ENCODE peak calls at places on chromosome 5, in ten cellular contexts. One of them, this sample, is unnamed.

GRCh38 chr5:80082731-80083114 is 47.6 kb downstream of the THBS4 start:
- DNase-seq in glutamatergic neuron: peak
- DNase-seq in fibroblast of lung: peak
- DNase-seq in neural crest cell: peak
- DNase-seq in cardiac muscle cell: peak
- DNase-seq in colonic mucosa: peak
- DNase-seq in natural killer cell: no peak
- DNase-seq in spleen: peak
- DNase-seq in AG09309: peak
- DNase-seq in WERI-Rb-1: peak
- DNase-seq in this sample: peak

GRCh38 chr5:91146221-91146620 is 236.9 kb downstream of the ARRDC3 start:
- DNase-seq in colonic mucosa: no peak
- DNase-seq in fibroblast of lung: no peak
- DNase-seq in AG09309: no peak
- DNase-seq in natural killer cell: no peak
- DNase-seq in glutamatergic neuron: no peak
- DNase-seq in spleen: no peak
- DNase-seq in neural crest cell: no peak
- DNase-seq in cardiac muscle cell: no peak
- DNase-seq in WERI-Rb-1: no peak
- DNase-seq in this sample: no peak

GRCh38 chr5:124605516-124605915 is 140.9 kb downstream of the ZNF608 start:
- DNase-seq in cardiac muscle cell: no peak
- DNase-seq in WERI-Rb-1: no peak
- DNase-seq in neural crest cell: no peak
- DNase-seq in fibroblast of lung: peak
- DNase-seq in AG09309: no peak
- DNase-seq in colonic mucosa: no peak
- DNase-seq in natural killer cell: no peak
- DNase-seq in glutamatergic neuron: no peak
- DNase-seq in spleen: no peak
- DNase-seq in this sample: no peak

GRCh38 chr5:34700078-34700452 is 43.9 kb downstream of the RAI14 start:
- DNase-seq in glutamatergic neuron: no peak
- DNase-seq in colonic mucosa: no peak
- DNase-seq in cardiac muscle cell: no peak
- DNase-seq in WERI-Rb-1: no peak
- DNase-seq in AG09309: no peak
- DNase-seq in natural killer cell: no peak
- DNase-seq in spleen: no peak
- DNase-seq in fibroblast of lung: no peak
- DNase-seq in neural crest cell: no peak
- DNase-seq in this sample: no peak

GRCh38 chr5:130063603-130064002 is 159.3 kb downstream of the CHSY3 start:
- DNase-seq in natural killer cell: no peak
- DNase-seq in glutamatergic neuron: no peak
- DNase-seq in colonic mucosa: no peak
- DNase-seq in neural crest cell: no peak
- DNase-seq in spleen: no peak
- DNase-seq in AG09309: no peak
- DNase-seq in fibroblast of lung: no peak
- DNase-seq in WERI-Rb-1: no peak
- DNase-seq in cardiac muscle cell: no peak
- DNase-seq in this sample: no peak

GRCh38 chr5:67561145-67561932 is 364.7 kb upstream of the CD180 start:
- DNase-seq in cardiac muscle cell: no peak
- DNase-seq in AG09309: no peak
- DNase-seq in spleen: no peak
- DNase-seq in WERI-Rb-1: no peak
- DNase-seq in fibroblast of lung: peak
- DNase-seq in natural killer cell: no peak
- DNase-seq in colonic mucosa: no peak
- DNase-seq in neural crest cell: no peak
- DNase-seq in glutamatergic neuron: no peak
- DNase-seq in this sample: no peak

GRCh38 chr5:9198399-9198798 is 347.5 kb downstream of the SEMA5A start:
- DNase-seq in fibroblast of lung: peak
- DNase-seq in spleen: no peak
- DNase-seq in AG09309: no peak
- DNase-seq in natural killer cell: no peak
- DNase-seq in WERI-Rb-1: no peak
- DNase-seq in glutamatergic neuron: no peak
- DNase-seq in colonic mucosa: no peak
- DNase-seq in neural crest cell: no peak
- DNase-seq in cardiac muscle cell: peak
- DNase-seq in this sample: no peak

GRCh38 chr5:122515709-122516431 is 203.8 kb downstream of the SNCAIP start:
- DNase-seq in colonic mucosa: no peak
- DNase-seq in cardiac muscle cell: peak
- DNase-seq in AG09309: peak
- DNase-seq in neural crest cell: peak
- DNase-seq in fibroblast of lung: peak
- DNase-seq in natural killer cell: no peak
- DNase-seq in spleen: no peak
- DNase-seq in glutamatergic neuron: peak
- DNase-seq in WERI-Rb-1: peak
- DNase-seq in this sample: peak

DNA sequence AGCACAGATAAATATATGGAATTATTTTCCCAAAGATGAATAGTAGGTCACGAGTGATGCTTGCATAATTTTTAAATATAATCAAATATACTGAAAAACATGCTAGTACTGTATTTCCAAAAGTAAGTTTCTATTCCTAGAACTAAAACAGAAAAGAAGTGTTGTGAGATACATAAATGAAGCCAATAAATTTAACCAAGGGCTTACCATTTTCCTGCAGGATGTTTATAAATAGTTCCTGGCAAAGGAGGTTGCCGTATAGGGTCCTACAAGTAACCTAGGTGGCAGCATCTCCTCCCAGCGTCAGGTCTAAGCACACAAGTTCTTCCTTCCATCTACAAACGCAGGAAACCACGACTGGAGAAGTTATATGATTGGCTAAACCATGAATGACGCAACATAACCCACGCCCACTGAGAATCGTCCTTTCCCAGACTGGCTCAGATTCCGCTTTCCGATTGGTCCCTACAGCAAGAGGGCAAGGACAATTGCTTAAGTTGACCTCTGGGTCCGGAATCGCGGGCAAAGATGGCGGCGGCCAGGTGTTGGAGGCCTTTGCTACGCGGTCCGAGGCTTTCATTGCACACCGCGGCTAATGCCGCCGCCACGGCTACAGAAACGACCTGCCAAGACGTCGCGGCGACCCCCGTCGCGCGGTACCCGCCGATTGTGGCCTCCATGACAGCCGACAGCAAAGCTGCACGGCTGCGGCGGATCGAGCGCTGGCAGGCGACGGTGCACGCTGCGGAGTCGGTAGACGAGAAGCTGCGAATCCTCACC is at the start of gene MRPS30:
- DNase-seq in fibroblast of lung: peak
- DNase-seq in WERI-Rb-1: peak
- DNase-seq in natural killer cell: peak
- DNase-seq in glutamatergic neuron: peak
- DNase-seq in AG09309: peak
- DNase-seq in spleen: peak
- DNase-seq in colonic mucosa: peak
- DNase-seq in neural crest cell: peak
- DNase-seq in cardiac muscle cell: peak
- DNase-seq in this sample: peak
- TF ChIP-seq CTCF in fibroblast of lung: peak
- TF ChIP-seq CTCF in WERI-Rb-1: peak
- TF ChIP-seq CTCF in natural killer cell: no peak
- TF ChIP-seq CTCF in glutamatergic neuron: no peak
- TF ChIP-seq CTCF in AG09309: peak
- TF ChIP-seq CTCF in spleen: peak
- TF ChIP-seq CTCF in colonic mucosa: peak
- TF ChIP-seq CTCF in neural crest cell: peak
- TF ChIP-seq CTCF in cardiac muscle cell: peak
- TF ChIP-seq CTCF in this sample: no peak

GRCh38 chr5:90135979-90136378 is 273.6 kb downstream of the CETN3 start:
- DNase-seq in fibroblast of lung: no peak
- DNase-seq in AG09309: no peak
- DNase-seq in WERI-Rb-1: peak
- DNase-seq in colonic mucosa: peak
- DNase-seq in cardiac muscle cell: no peak
- DNase-seq in spleen: no peak
- DNase-seq in natural killer cell: no peak
- DNase-seq in neural crest cell: no peak
- DNase-seq in glutamatergic neuron: peak
- DNase-seq in this sample: peak
- TF ChIP-seq CTCF in fibroblast of lung: no peak
- TF ChIP-seq CTCF in AG09309: no peak
- TF ChIP-seq CTCF in WERI-Rb-1: peak
- TF ChIP-seq CTCF in colonic mucosa: peak
- TF ChIP-seq CTCF in cardiac muscle cell: no peak
- TF ChIP-seq CTCF in spleen: no peak
- TF ChIP-seq CTCF in natural killer cell: no peak
- TF ChIP-seq CTCF in neural crest cell: peak
- TF ChIP-seq CTCF in glutamatergic neuron: peak
- TF ChIP-seq CTCF in this sample: no peak

GRCh38 chr5:154191467-154192261 is 1.1 kb downstream of the GALNT10 start:
- DNase-seq in natural killer cell: no peak
- DNase-seq in spleen: no peak
- DNase-seq in WERI-Rb-1: no peak
- DNase-seq in cardiac muscle cell: no peak
- DNase-seq in AG09309: no peak
- DNase-seq in fibroblast of lung: peak
- DNase-seq in colonic mucosa: no peak
- DNase-seq in glutamatergic neuron: peak
- DNase-seq in neural crest cell: no peak
- DNase-seq in this sample: no peak

GRCh38 chr5:154190652-154191304 is at the start of gene GALNT10:
- DNase-seq in neural crest cell: no peak
- DNase-seq in fibroblast of lung: peak
- DNase-seq in AG09309: no peak
- DNase-seq in cardiac muscle cell: peak
- DNase-seq in spleen: peak
- DNase-seq in WERI-Rb-1: peak
- DNase-seq in colonic mucosa: peak
- DNase-seq in glutamatergic neuron: peak
- DNase-seq in natural killer cell: no peak
- DNase-seq in this sample: peak

GRCh38 chr5:154193176-154193575 is 2.6 kb downstream of the GALNT10 start:
- DNase-seq in cardiac muscle cell: no peak
- DNase-seq in fibroblast of lung: no peak
- DNase-seq in neural crest cell: no peak
- DNase-seq in glutamatergic neuron: no peak
- DNase-seq in colonic mucosa: no peak
- DNase-seq in natural killer cell: no peak
- DNase-seq in AG09309: no peak
- DNase-seq in WERI-Rb-1: no peak
- DNase-seq in spleen: no peak
- DNase-seq in this sample: no peak

GRCh38 chr5:154189256-154189818 is 1.2 kb upstream of the GALNT10 start:
- DNase-seq in glutamatergic neuron: no peak
- DNase-seq in spleen: peak
- DNase-seq in natural killer cell: no peak
- DNase-seq in WERI-Rb-1: no peak
- DNase-seq in colonic mucosa: peak
- DNase-seq in neural crest cell: no peak
- DNase-seq in fibroblast of lung: no peak
- DNase-seq in cardiac muscle cell: peak
- DNase-seq in AG09309: no peak
- DNase-seq in this sample: peak

DNA sequence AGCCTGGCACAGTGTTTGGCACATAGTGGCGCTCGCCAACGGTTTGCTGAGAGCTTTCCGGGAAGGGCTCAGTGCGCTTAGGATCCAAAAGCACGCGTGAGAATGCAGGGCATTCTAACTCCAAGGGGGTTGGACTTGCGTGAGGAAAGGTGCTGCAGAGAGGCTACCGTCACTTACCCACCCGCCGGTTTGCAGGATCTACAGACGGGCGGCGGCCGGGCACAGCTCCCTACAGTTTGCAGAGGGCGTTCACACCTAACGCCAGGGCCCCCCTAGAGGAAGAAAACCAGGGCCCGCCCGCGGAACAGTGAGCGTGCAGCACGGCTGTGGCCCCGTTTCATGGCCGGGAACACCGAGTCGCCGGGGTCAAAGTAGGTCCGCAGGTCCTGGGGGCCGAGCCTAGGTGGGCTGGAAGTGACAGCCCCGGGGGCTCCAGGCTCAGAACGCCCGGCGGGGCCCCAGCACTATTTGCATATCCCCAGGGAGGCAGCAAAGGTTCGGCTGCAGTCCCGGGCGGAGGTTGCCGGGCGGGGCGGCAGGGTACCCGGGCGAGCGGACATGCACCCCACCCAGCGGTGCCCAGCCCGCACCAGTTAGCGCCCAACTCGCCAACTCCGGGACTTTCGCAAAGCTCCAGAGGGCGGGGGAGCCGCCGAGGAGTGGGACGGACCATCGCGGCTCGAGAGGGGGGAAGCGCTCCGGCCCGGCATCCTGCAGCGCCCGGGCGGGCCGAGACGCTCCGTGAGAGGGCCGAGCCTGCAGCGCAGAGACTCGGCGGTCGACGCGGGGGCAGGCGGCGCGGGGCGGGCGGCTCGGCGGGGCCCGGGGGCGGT is 498 bp upstream of the GALNT10 start:
- DNase-seq in WERI-Rb-1: peak
- DNase-seq in glutamatergic neuron: peak
- DNase-seq in AG09309: no peak
- DNase-seq in neural crest cell: peak
- DNase-seq in cardiac muscle cell: peak
- DNase-seq in fibroblast of lung: peak
- DNase-seq in colonic mucosa: peak
- DNase-seq in natural killer cell: peak
- DNase-seq in spleen: peak
- DNase-seq in this sample: peak
- TF ChIP-seq CTCF in WERI-Rb-1: peak
- TF ChIP-seq CTCF in glutamatergic neuron: peak
- TF ChIP-seq CTCF in AG09309: peak
- TF ChIP-seq CTCF in neural crest cell: peak
- TF ChIP-seq CTCF in cardiac muscle cell: peak
- TF ChIP-seq CTCF in fibroblast of lung: peak
- TF ChIP-seq CTCF in colonic mucosa: peak
- TF ChIP-seq CTCF in natural killer cell: peak
- TF ChIP-seq CTCF in spleen: peak
- TF ChIP-seq CTCF in this sample: peak

GRCh38 chr5:1314564-1314982 is 19.7 kb upstream of the TERT start:
- DNase-seq in WERI-Rb-1: peak
- DNase-seq in neural crest cell: no peak
- DNase-seq in colonic mucosa: no peak
- DNase-seq in fibroblast of lung: no peak
- DNase-seq in spleen: peak
- DNase-seq in natural killer cell: no peak
- DNase-seq in cardiac muscle cell: no peak
- DNase-seq in glutamatergic neuron: no peak
- DNase-seq in AG09309: no peak
- DNase-seq in this sample: no peak

GRCh38 chr5:1310118-1310517 is 15.2 kb upstream of the TERT start:
- DNase-seq in WERI-Rb-1: peak
- DNase-seq in natural killer cell: no peak
- DNase-seq in AG09309: no peak
- DNase-seq in colonic mucosa: no peak
- DNase-seq in fibroblast of lung: no peak
- DNase-seq in spleen: peak
- DNase-seq in neural crest cell: no peak
- DNase-seq in glutamatergic neuron: no peak
- DNase-seq in cardiac muscle cell: no peak
- DNase-seq in this sample: no peak

GRCh38 chr5:1312993-1313833 is 18.3 kb upstream of the TERT start:
- DNase-seq in spleen: peak
- DNase-seq in natural killer cell: peak
- DNase-seq in AG09309: no peak
- DNase-seq in WERI-Rb-1: peak
- DNase-seq in fibroblast of lung: no peak
- DNase-seq in cardiac muscle cell: no peak
- DNase-seq in neural crest cell: no peak
- DNase-seq in glutamatergic neuron: no peak
- DNase-seq in colonic mucosa: no peak
- DNase-seq in this sample: no peak

GRCh38 chr5:1312206-1312605 is 17.3 kb upstream of the TERT start:
- DNase-seq in WERI-Rb-1: no peak
- DNase-seq in spleen: peak
- DNase-seq in natural killer cell: peak
- DNase-seq in neural crest cell: no peak
- DNase-seq in cardiac muscle cell: no peak
- DNase-seq in fibroblast of lung: no peak
- DNase-seq in colonic mucosa: no peak
- DNase-seq in glutamatergic neuron: no peak
- DNase-seq in AG09309: no peak
- DNase-seq in this sample: no peak

DNA sequence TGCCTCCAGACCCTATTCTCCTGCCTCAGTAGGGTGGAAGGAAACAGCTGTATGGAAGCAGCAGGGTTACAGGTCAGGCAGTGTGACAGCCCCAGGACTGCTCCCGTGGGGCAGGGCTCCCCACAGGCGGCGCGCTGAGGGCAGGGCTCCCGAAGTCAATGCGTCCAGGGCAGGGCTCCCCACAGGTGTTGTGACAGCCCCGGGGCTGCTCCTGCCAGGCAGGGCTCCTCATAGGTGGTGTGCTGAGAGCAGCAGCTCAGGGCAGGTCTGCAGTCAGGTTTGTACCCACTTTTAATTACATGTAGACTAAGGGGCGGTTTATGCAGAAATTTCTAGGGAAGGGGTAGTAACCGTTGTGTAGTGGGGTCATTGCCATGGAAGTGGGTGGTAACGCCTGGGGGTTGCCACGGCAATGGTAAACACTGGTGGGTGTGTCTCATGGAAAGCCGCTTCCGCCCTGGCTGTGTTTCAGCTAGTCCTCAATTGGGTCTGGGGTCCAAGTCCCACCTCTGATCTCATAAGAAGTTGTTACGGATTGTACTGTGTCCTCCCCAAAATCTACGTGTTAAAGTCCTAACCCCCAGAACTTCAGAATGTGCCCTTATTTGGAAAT is 16.7 kb upstream of the TERT start:
- DNase-seq in colonic mucosa: no peak
- DNase-seq in neural crest cell: no peak
- DNase-seq in natural killer cell: no peak
- DNase-seq in AG09309: no peak
- DNase-seq in spleen: peak
- DNase-seq in glutamatergic neuron: no peak
- DNase-seq in WERI-Rb-1: peak
- DNase-seq in fibroblast of lung: no peak
- DNase-seq in cardiac muscle cell: no peak
- DNase-seq in this sample: no peak
- TF ChIP-seq CTCF in colonic mucosa: no peak
- TF ChIP-seq CTCF in neural crest cell: no peak
- TF ChIP-seq CTCF in natural killer cell: no peak
- TF ChIP-seq CTCF in AG09309: no peak
- TF ChIP-seq CTCF in spleen: no peak
- TF ChIP-seq CTCF in glutamatergic neuron: no peak
- TF ChIP-seq CTCF in WERI-Rb-1: no peak
- TF ChIP-seq CTCF in fibroblast of lung: no peak
- TF ChIP-seq CTCF in cardiac muscle cell: no peak
- TF ChIP-seq CTCF in this sample: no peak

This sample was measured in Calu3.